ENCODE peak calls at places on chromosome 17, in six cellular contexts. Z is K562, X is HepG2, T is GM12878, N is A549, R is upper lobe of left lung. C is an unnamed sample.

GRCh38 chr17:4715071-4715749 is 4.8 kb downstream of the ARRB2 start:
- ATAC-seq in Z (no peak), T (no peak), R (no peak), N (no peak), X (no peak), C (no peak)

GRCh38 chr17:83098241-83099085 is 19.1 kb downstream of the METRNL start:
- ATAC-seq in R (peak), Z (no peak), T (no peak), N (no peak), X (peak), C (no peak)

GRCh38 chr17:36743130-36743529 is 141.7 kb downstream of the MRM1 start:
- ATAC-seq in Z (no peak), N (no peak), T (no peak), R (peak), X (no peak), C (no peak)

GRCh38 chr17:72308744-72309395 is 188.1 kb downstream of the SOX9 start:
- ATAC-seq in T (peak), Z (no peak), R (no peak), X (peak), N (peak), C (no peak)

GRCh38 chr17:14119546-14119945 is 50.2 kb downstream of the COX10 start:
- ATAC-seq in T (peak), N (no peak), R (no peak), X (no peak), Z (no peak), C (no peak)

GRCh38 chr17:13046361-13046760 is 28.5 kb upstream of the ELAC2 start:
- ATAC-seq in X (no peak), N (peak), R (no peak), T (no peak), Z (no peak), C (no peak)

GRCh38 chr17:7655541-7655840 is 4.8 kb downstream of the ATP1B2 start:
- ATAC-seq in T (peak), N (no peak), Z (no peak), X (no peak), R (no peak), C (no peak)

GRCh38 chr17:31144427-31144826 is 49.6 kb downstream of the NF1 start:
- ATAC-seq in T (no peak), N (no peak), X (no peak), R (no peak), Z (no peak), C (no peak)

GRCh38 chr17:7822126-7822525 is 11.9 kb upstream of the KDM6B start:
- ATAC-seq in X (no peak), Z (no peak), N (no peak), R (no peak), T (no peak), C (no peak)

GRCh38 chr17:49925916-49926315 is 43.1 kb upstream of the DLX4 start:
- ATAC-seq in N (no peak), T (no peak), X (no peak), Z (no peak), R (peak), C (no peak)

GRCh38 chr17:6675426-6675825 is 23.9 kb downstream of the C17orf100 start:
- ATAC-seq in N (no peak), X (no peak), R (no peak), Z (no peak), T (no peak), C (no peak)

GRCh38 chr17:82899941-82900340 is 60.1 kb upstream of the ZNF750 start:
- ATAC-seq in Z (no peak), R (no peak), X (no peak), T (no peak), N (no peak), C (no peak)

GRCh38 chr17:78717431-78717980 is 64.6 kb downstream of the CYTH1 start:
- ATAC-seq in N (peak), T (peak), Z (no peak), R (peak), X (peak), C (peak)

GRCh38 chr17:79393358-79394038 is 217.4 kb downstream of the RBFOX3 start:
- ATAC-seq in N (peak), T (peak), X (peak), R (peak), Z (peak), C (peak)

GRCh38 chr17:80382956-80383355 is 32.0 kb upstream of the ENDOV start:
- ATAC-seq in T (no peak), Z (no peak), R (no peak), X (no peak), N (no peak), C (no peak)

GRCh38 chr17:43020789-43021738 is 1.1 kb downstream of the VAT1 start:
- ATAC-seq in N (peak), T (peak), X (peak), R (peak), Z (peak), C (peak)

GRCh38 chr17:79658811-79659207 is 48.0 kb upstream of the RBFOX3 start:
- ATAC-seq in T (peak), N (peak), X (peak), R (no peak), Z (peak), C (no peak)

GRCh38 chr17:4204676-4205075 is 59.1 kb downstream of the ANKFY1 start:
- ATAC-seq in T (no peak), Z (no peak), X (no peak), N (no peak), R (peak), C (peak)

GRCh38 chr17:2893422-2893914 is 97.2 kb downstream of the RAP1GAP2 start:
- ATAC-seq in R (peak), N (no peak), T (no peak), Z (no peak), X (no peak), C (no peak)

GRCh38 chr17:45871718-45872117 is 22.6 kb upstream of the MAPT start:
- ATAC-seq in R (no peak), Z (no peak), X (no peak), N (no peak), T (no peak), C (no peak)

GRCh38 chr17:67215991-67216421 is 29.0 kb downstream of the HELZ start:
- ATAC-seq in X (peak), R (no peak), Z (no peak), N (no peak), T (peak), C (no peak)

GRCh38 chr17:66493283-66494019 is 191.0 kb downstream of the PRKCA start:
- ATAC-seq in R (no peak), N (peak), X (no peak), Z (peak), T (no peak), C (no peak)

GRCh38 chr17:54270499-54270898 is 447.8 kb downstream of the KIF2B start:
- ATAC-seq in T (no peak), Z (no peak), R (no peak), X (no peak), N (no peak), C (no peak)

GRCh38 chr17:13561606-13562270 is 40.0 kb downstream of the HS3ST3A1 start:
- ATAC-seq in Z (no peak), N (peak), R (peak), X (no peak), T (no peak), C (peak)

GRCh38 chr17:30534938-30535921 is 58.0 kb downstream of the GOSR1 start:
- ATAC-seq in N (peak), Z (peak), X (peak), R (peak), T (no peak), C (no peak)

GRCh38 chr17:12043702-12044101 is 23.0 kb downstream of the MAP2K4 start:
- ATAC-seq in Z (no peak), T (no peak), X (no peak), N (no peak), R (no peak), C (no peak)

GRCh38 chr17:79485991-79486390 is 124.9 kb downstream of the RBFOX3 start:
- ATAC-seq in T (no peak), N (no peak), Z (no peak), X (no peak), R (no peak), C (no peak)

GRCh38 chr17:5000237-5000639 is 2.5 kb downstream of the KIF1C start:
- ATAC-seq in X (no peak), N (no peak), Z (no peak), T (no peak), R (no peak), C (peak)

GRCh38 chr17:50790619-50791018 is 23.3 kb upstream of the ANKRD40CL start:
- ATAC-seq in T (no peak), N (no peak), X (no peak), R (no peak), Z (no peak), C (no peak)

GRCh38 chr17:42017866-42018200 is 594 bp upstream of the DNAJC7 start:
- ATAC-seq in X (peak), R (no peak), Z (no peak), T (peak), N (no peak), C (no peak)

GRCh38 chr17:6505425-6506142 is 50.8 kb downstream of the PITPNM3 start:
- ATAC-seq in N (no peak), R (no peak), Z (no peak), T (no peak), X (no peak), C (no peak)

GRCh38 chr17:36731091-36731490 is 129.7 kb downstream of the MRM1 start:
- ATAC-seq in T (no peak), Z (no peak), X (no peak), N (no peak), R (no peak), C (no peak)

GRCh38 chr17:65609749-65610148 is 48.3 kb upstream of the AXIN2 start:
- ATAC-seq in R (no peak), Z (no peak), N (no peak), X (no peak), T (no peak), C (no peak)

GRCh38 chr17:12296120-12296727 is 275.5 kb downstream of the MAP2K4 start:
- ATAC-seq in R (no peak), N (no peak), T (peak), X (no peak), Z (no peak), C (no peak)

GRCh38 chr17:58492238-58493121 is 4.3 kb upstream of the HSF5 start:
- ATAC-seq in N (no peak), R (no peak), X (no peak), Z (peak), T (peak), C (no peak)

GRCh38 chr17:48795444-48796162 is 21.4 kb downstream of the TTLL6 start:
- ATAC-seq in N (peak), Z (no peak), X (peak), R (no peak), T (no peak), C (peak)
- TF ChIP-seq EP300 in N (no peak), Z (no peak), X (no peak), R (no peak), T (no peak), C (no peak)

DNA sequence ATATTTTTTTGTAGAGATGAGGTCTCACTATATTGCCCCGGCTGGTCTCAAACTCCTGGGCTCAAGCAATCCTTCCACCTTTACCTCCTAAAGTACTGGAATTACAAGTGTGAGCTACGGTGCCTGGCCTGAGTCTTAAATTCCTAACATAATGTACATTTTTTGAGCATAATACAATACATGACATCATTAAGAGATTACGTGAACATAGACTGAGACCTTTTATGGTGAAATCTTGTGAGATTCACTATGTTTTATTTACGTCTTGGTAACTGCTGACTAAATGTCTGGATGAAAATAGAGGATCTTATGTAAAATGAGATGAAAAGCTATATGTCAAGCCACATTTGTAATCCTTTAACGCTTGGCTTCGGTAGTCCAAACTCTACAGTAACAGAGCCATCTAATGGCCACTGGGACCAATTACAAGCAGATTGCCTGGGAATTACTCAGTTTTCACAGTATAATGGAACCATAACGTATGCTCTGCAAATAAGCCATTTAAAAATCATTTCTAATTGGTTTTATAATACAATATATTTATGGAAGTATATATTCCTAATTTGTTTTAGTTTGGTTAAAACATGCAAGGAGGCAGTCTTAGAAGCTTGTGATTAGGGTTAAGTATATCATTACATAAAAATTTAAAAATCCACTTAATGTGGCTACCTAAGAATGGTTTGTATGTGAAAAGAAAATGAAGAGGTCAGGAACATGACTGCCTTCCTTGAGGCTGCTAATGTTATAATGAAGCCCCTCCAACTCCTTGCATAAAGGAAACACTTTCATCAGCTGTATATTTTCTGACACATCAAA is 8.1 kb upstream of the EFCAB13 start:
- ATAC-seq in T (peak), X (peak), R (peak), Z (peak), N (peak), C (peak)
- TF ChIP-seq EP300 in T (no peak), X (no peak), R (no peak), Z (no peak), N (no peak), C (no peak)

DNA sequence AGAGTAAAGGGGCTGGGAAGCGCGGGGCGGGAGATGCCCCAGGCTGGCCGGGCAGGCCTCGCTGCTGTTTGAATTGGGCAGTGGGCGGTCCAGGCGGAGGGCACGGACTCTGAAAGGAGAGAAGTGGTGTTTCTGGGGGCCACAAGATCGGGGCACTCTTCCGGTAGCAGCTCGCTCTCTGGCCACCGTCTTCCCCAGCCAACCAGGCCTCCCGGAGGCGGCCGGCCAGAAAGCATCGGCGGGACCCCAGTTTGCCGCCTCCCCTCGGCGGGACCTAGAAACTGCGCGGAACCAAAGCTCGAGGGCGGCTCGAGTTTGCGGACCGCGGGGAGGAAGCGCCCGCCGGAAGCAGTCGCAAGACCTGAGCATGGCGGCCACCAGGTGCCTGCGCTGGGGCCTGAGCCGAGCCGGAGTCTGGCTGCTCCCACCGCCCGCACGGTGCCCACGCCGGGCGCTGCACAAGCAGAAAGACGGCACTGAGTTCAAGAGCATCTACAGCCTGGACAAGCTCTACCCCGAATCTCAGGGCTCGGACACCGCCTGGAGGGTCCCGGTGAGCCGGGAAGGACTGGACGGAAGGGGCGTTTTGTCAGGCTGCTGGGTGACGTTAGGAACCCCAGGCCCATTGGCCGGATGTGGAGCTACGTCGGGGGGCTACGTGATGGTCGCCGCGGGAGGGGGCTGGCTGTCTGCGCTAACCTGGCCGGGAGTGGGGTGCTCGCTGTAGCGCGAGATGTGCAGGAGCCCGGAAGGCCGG is at the start of gene MRPL58:
- ATAC-seq in X (peak), Z (peak), R (peak), T (peak), N (peak), C (peak)
- TF ChIP-seq EP300 in X (peak), Z (peak), R (no peak), T (no peak), N (no peak), C (no peak)

GRCh38 chr17:74253036-74253435 is 21.0 kb upstream of the DNAI2 start:
- ATAC-seq in T (no peak), N (no peak), X (no peak), R (no peak), Z (no peak), C (no peak)
- TF ChIP-seq EP300 in T (no peak), N (no peak), X (no peak), R (no peak), Z (no peak), C (no peak)

DNA sequence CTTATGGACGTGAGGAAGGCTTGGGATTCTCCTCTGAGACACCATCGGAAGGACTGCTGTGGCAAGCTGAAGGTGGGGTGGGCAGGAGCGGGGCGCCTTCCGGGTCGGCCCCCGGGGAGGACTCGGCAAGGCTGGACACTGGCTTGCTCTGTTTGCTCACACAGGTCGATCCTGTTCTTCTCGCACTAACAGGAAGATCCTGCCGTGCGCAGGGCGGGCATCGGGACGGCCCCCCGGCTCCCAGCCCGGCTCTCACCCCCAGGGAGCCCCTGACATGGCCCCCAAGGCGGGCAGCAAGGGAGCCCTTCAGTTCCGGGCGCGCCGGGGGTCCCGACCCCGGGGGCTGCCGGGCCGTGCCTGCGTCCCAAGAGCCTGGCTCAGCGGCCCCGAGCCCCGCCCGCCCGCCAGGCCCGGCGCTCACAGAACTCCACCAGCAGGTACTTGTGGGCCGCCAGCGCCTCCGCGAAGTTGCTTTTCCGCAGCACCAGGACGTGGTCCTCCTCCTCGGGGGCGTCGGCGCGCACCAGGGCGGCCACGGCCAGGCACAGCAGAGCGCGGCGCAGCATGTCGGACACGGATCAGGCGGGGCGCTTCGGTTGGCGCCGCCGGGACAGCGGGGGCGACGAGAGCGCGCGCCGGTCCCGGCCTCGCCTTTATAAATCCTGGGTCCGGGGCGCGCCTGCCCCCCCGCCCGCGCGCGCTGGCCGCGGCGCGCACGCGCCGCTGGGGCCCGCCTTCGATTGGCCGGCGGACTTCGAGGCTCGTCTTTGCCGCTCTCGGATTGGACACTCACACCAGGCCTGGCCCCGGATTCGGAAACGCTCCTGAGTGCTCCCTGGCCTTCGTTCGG is at the start of gene P4HB:
- ATAC-seq in N (no peak), T (no peak), R (peak), Z (no peak), X (peak), C (no peak)
- TF ChIP-seq EP300 in N (no peak), T (no peak), R (no peak), Z (no peak), X (no peak), C (no peak)